ENCODE peak calls at places on chromosomes 6 and 20, in eight cellular contexts. One of them, this sample, is unnamed.

GRCh38 chr20:53087034-53087777 is 115.0 kb downstream of the TSHZ2 start:
- DNase-seq in NT2/D1: no peak
- DNase-seq in GM12864: no peak
- DNase-seq in fibroblast of mammary gland: peak; percentile 83
- DNase-seq in hepatocyte: no peak
- DNase-seq in fibroblast of pulmonary artery: no peak
- DNase-seq in CD4-positive, alpha-beta memory T cell: no peak
- DNase-seq in CD8-positive, alpha-beta memory T cell: no peak
- DNase-seq in this sample: no peak

GRCh38 chr6:170435766-170436165 is 117.3 kb downstream of the PSMB1 start:
- DNase-seq in NT2/D1: no peak
- DNase-seq in GM12864: no peak
- DNase-seq in fibroblast of mammary gland: no peak
- DNase-seq in hepatocyte: no peak
- DNase-seq in fibroblast of pulmonary artery: no peak
- DNase-seq in CD4-positive, alpha-beta memory T cell: no peak
- DNase-seq in CD8-positive, alpha-beta memory T cell: no peak
- DNase-seq in this sample: no peak

GRCh38 chr6:3151705-3152104 is 5.6 kb downstream of the TUBB2A start:
- DNase-seq in NT2/D1: no peak
- DNase-seq in GM12864: no peak
- DNase-seq in fibroblast of mammary gland: no peak
- DNase-seq in hepatocyte: no peak
- DNase-seq in fibroblast of pulmonary artery: no peak
- DNase-seq in CD4-positive, alpha-beta memory T cell: no peak
- DNase-seq in CD8-positive, alpha-beta memory T cell: no peak
- DNase-seq in this sample: no peak

GRCh38 chr6:46642928-46643751 is 9.5 kb downstream of the CYP39A1 start:
- DNase-seq in NT2/D1: no peak
- DNase-seq in GM12864: no peak
- DNase-seq in fibroblast of mammary gland: no peak
- DNase-seq in hepatocyte: no peak
- DNase-seq in fibroblast of pulmonary artery: no peak
- DNase-seq in CD4-positive, alpha-beta memory T cell: no peak
- DNase-seq in CD8-positive, alpha-beta memory T cell: no peak
- DNase-seq in this sample: peak; percentile 90

GRCh38 chr6:48766349-48766748 is 655.4 kb upstream of the PTCHD4 start:
- DNase-seq in NT2/D1: no peak
- DNase-seq in GM12864: no peak
- DNase-seq in fibroblast of mammary gland: peak; percentile 87
- DNase-seq in hepatocyte: peak; percentile 49
- DNase-seq in fibroblast of pulmonary artery: peak; percentile 60
- DNase-seq in CD4-positive, alpha-beta memory T cell: no peak
- DNase-seq in CD8-positive, alpha-beta memory T cell: no peak
- DNase-seq in this sample: peak; percentile 95

GRCh38 chr20:2603816-2604505 is 48.5 kb upstream of the NOP56 start:
- DNase-seq in NT2/D1: peak; percentile 11
- DNase-seq in GM12864: no peak
- DNase-seq in fibroblast of mammary gland: no peak
- DNase-seq in hepatocyte: no peak
- DNase-seq in fibroblast of pulmonary artery: no peak
- DNase-seq in CD4-positive, alpha-beta memory T cell: no peak
- DNase-seq in CD8-positive, alpha-beta memory T cell: no peak
- DNase-seq in this sample: no peak

GRCh38 chr20:5100684-5101347 is 18.9 kb downstream of the PCNA start:
- DNase-seq in NT2/D1: peak; percentile 36
- DNase-seq in GM12864: no peak
- DNase-seq in fibroblast of mammary gland: peak; percentile 69
- DNase-seq in hepatocyte: peak; percentile 78
- DNase-seq in fibroblast of pulmonary artery: peak; percentile 71
- DNase-seq in CD4-positive, alpha-beta memory T cell: peak; percentile 69
- DNase-seq in CD8-positive, alpha-beta memory T cell: peak; percentile 66
- DNase-seq in this sample: peak; percentile 73

GRCh38 chr20:10922521-10922920 is 248.7 kb upstream of the JAG1 start:
- DNase-seq in NT2/D1: no peak
- DNase-seq in GM12864: no peak
- DNase-seq in fibroblast of mammary gland: no peak
- DNase-seq in hepatocyte: no peak
- DNase-seq in fibroblast of pulmonary artery: no peak
- DNase-seq in CD4-positive, alpha-beta memory T cell: no peak
- DNase-seq in CD8-positive, alpha-beta memory T cell: no peak
- DNase-seq in this sample: no peak

GRCh38 chr20:8385247-8385646 is 253.2 kb downstream of the PLCB1 start:
- DNase-seq in NT2/D1: peak; percentile 74
- DNase-seq in GM12864: no peak
- DNase-seq in fibroblast of mammary gland: peak; percentile 48
- DNase-seq in hepatocyte: no peak
- DNase-seq in fibroblast of pulmonary artery: peak; percentile 54
- DNase-seq in CD4-positive, alpha-beta memory T cell: no peak
- DNase-seq in CD8-positive, alpha-beta memory T cell: no peak
- DNase-seq in this sample: no peak

GRCh38 chr6:26071135-26071534 is 16.1 kb upstream of the HFE start:
- DNase-seq in NT2/D1: no peak
- DNase-seq in GM12864: no peak
- DNase-seq in fibroblast of mammary gland: peak; percentile 35
- DNase-seq in hepatocyte: no peak
- DNase-seq in fibroblast of pulmonary artery: peak; percentile 35
- DNase-seq in CD4-positive, alpha-beta memory T cell: no peak
- DNase-seq in CD8-positive, alpha-beta memory T cell: no peak
- DNase-seq in this sample: no peak

GRCh38 chr6:6960571-6961251 is 147.1 kb upstream of the RREB1 start:
- DNase-seq in NT2/D1: no peak
- DNase-seq in GM12864: no peak
- DNase-seq in fibroblast of mammary gland: no peak
- DNase-seq in hepatocyte: no peak
- DNase-seq in fibroblast of pulmonary artery: no peak
- DNase-seq in CD4-positive, alpha-beta memory T cell: no peak
- DNase-seq in CD8-positive, alpha-beta memory T cell: no peak
- DNase-seq in this sample: peak; percentile 32
- H3K4me3 ChIP-seq in NT2/D1: no peak overlapping the region
- H3K4me3 ChIP-seq in GM12864: no peak overlapping the region
- H3K4me3 ChIP-seq in fibroblast of mammary gland: no peak overlapping the region
- H3K4me3 ChIP-seq in hepatocyte: no peak overlapping the region
- H3K4me3 ChIP-seq in fibroblast of pulmonary artery: no peak overlapping the region
- H3K4me3 ChIP-seq in CD4-positive, alpha-beta memory T cell: no peak overlapping the region
- H3K4me3 ChIP-seq in CD8-positive, alpha-beta memory T cell: no peak overlapping the region
- H3K4me3 ChIP-seq in this sample: no peak overlapping the region

GRCh38 chr6:16722616-16723015 is 38.6 kb downstream of the ATXN1 start:
- DNase-seq in NT2/D1: no peak
- DNase-seq in GM12864: no peak
- DNase-seq in fibroblast of mammary gland: no peak
- DNase-seq in hepatocyte: no peak
- DNase-seq in fibroblast of pulmonary artery: no peak
- DNase-seq in CD4-positive, alpha-beta memory T cell: no peak
- DNase-seq in CD8-positive, alpha-beta memory T cell: no peak
- DNase-seq in this sample: peak; percentile 79
- H3K4me3 ChIP-seq in NT2/D1: no peak overlapping the region
- H3K4me3 ChIP-seq in GM12864: no peak overlapping the region
- H3K4me3 ChIP-seq in fibroblast of mammary gland: no peak overlapping the region
- H3K4me3 ChIP-seq in hepatocyte: no peak overlapping the region
- H3K4me3 ChIP-seq in fibroblast of pulmonary artery: no peak overlapping the region
- H3K4me3 ChIP-seq in CD4-positive, alpha-beta memory T cell: no peak overlapping the region
- H3K4me3 ChIP-seq in CD8-positive, alpha-beta memory T cell: no peak overlapping the region
- H3K4me3 ChIP-seq in this sample: no peak overlapping the region

GRCh38 chr6:63599243-63599642 is 27.0 kb downstream of the LOC128125822 start:
- DNase-seq in NT2/D1: no peak
- DNase-seq in GM12864: no peak
- DNase-seq in fibroblast of mammary gland: no peak
- DNase-seq in hepatocyte: no peak
- DNase-seq in fibroblast of pulmonary artery: no peak
- DNase-seq in CD4-positive, alpha-beta memory T cell: no peak
- DNase-seq in CD8-positive, alpha-beta memory T cell: no peak
- DNase-seq in this sample: no peak
- H3K4me3 ChIP-seq in NT2/D1: no peak overlapping the region
- H3K4me3 ChIP-seq in GM12864: no peak overlapping the region
- H3K4me3 ChIP-seq in fibroblast of mammary gland: no peak overlapping the region
- H3K4me3 ChIP-seq in hepatocyte: no peak overlapping the region
- H3K4me3 ChIP-seq in fibroblast of pulmonary artery: no peak overlapping the region
- H3K4me3 ChIP-seq in CD4-positive, alpha-beta memory T cell: no peak overlapping the region
- H3K4me3 ChIP-seq in CD8-positive, alpha-beta memory T cell: no peak overlapping the region
- H3K4me3 ChIP-seq in this sample: no peak overlapping the region

DNA sequence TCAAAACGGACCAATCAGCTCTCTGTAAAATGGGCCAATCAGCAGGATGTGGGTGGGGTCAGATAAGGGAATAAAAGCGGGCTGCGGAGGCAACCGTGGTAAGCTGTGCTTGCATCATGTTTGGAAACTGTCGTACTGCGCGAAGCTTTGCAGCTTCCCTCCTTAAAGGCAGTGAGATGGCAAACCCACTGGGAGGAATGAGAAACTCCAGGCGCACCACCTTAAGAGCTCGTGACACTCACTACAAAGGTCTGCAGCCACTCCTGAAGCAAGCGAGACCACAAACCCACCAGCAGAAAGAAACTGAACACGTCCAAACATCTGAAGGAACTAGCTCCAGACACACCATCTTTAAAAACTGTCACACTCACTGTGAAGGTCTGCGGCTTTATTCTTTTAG is 112.0 kb upstream of the DUSP22 start:
- DNase-seq in NT2/D1: no peak
- DNase-seq in GM12864: no peak
- DNase-seq in fibroblast of mammary gland: no peak
- DNase-seq in hepatocyte: no peak
- DNase-seq in fibroblast of pulmonary artery: no peak
- DNase-seq in CD4-positive, alpha-beta memory T cell: no peak
- DNase-seq in CD8-positive, alpha-beta memory T cell: peak; percentile 40
- DNase-seq in this sample: no peak
- H3K4me3 ChIP-seq in NT2/D1: no peak overlapping the region
- H3K4me3 ChIP-seq in GM12864: peak overlapping the region; percentile 9
- H3K4me3 ChIP-seq in fibroblast of mammary gland: no peak overlapping the region
- H3K4me3 ChIP-seq in hepatocyte: no peak overlapping the region
- H3K4me3 ChIP-seq in fibroblast of pulmonary artery: no peak overlapping the region
- H3K4me3 ChIP-seq in CD4-positive, alpha-beta memory T cell: no peak overlapping the region
- H3K4me3 ChIP-seq in CD8-positive, alpha-beta memory T cell: no peak overlapping the region
- H3K4me3 ChIP-seq in this sample: no peak overlapping the region

GRCh38 chr20:51560550-51561307 is 18.2 kb upstream of the NFATC2 start:
- DNase-seq in NT2/D1: no peak
- DNase-seq in GM12864: no peak
- DNase-seq in fibroblast of mammary gland: no peak
- DNase-seq in hepatocyte: no peak
- DNase-seq in fibroblast of pulmonary artery: no peak
- DNase-seq in CD4-positive, alpha-beta memory T cell: no peak
- DNase-seq in CD8-positive, alpha-beta memory T cell: no peak
- DNase-seq in this sample: no peak
- H3K4me3 ChIP-seq in NT2/D1: no peak overlapping the region
- H3K4me3 ChIP-seq in GM12864: no peak overlapping the region
- H3K4me3 ChIP-seq in fibroblast of mammary gland: no peak overlapping the region
- H3K4me3 ChIP-seq in hepatocyte: no peak overlapping the region
- H3K4me3 ChIP-seq in fibroblast of pulmonary artery: no peak overlapping the region
- H3K4me3 ChIP-seq in CD4-positive, alpha-beta memory T cell: no peak overlapping the region
- H3K4me3 ChIP-seq in CD8-positive, alpha-beta memory T cell: no peak overlapping the region
- H3K4me3 ChIP-seq in this sample: no peak overlapping the region

GRCh38 chr6:16162003-16162402 is 33.1 kb downstream of the MYLIP start:
- DNase-seq in NT2/D1: no peak
- DNase-seq in GM12864: no peak
- DNase-seq in fibroblast of mammary gland: no peak
- DNase-seq in hepatocyte: no peak
- DNase-seq in fibroblast of pulmonary artery: no peak
- DNase-seq in CD4-positive, alpha-beta memory T cell: no peak
- DNase-seq in CD8-positive, alpha-beta memory T cell: no peak
- DNase-seq in this sample: no peak
- H3K4me3 ChIP-seq in NT2/D1: no peak overlapping the region
- H3K4me3 ChIP-seq in GM12864: no peak overlapping the region
- H3K4me3 ChIP-seq in fibroblast of mammary gland: no peak overlapping the region
- H3K4me3 ChIP-seq in hepatocyte: no peak overlapping the region
- H3K4me3 ChIP-seq in fibroblast of pulmonary artery: no peak overlapping the region
- H3K4me3 ChIP-seq in CD4-positive, alpha-beta memory T cell: no peak overlapping the region
- H3K4me3 ChIP-seq in CD8-positive, alpha-beta memory T cell: no peak overlapping the region
- H3K4me3 ChIP-seq in this sample: no peak overlapping the region

DNA sequence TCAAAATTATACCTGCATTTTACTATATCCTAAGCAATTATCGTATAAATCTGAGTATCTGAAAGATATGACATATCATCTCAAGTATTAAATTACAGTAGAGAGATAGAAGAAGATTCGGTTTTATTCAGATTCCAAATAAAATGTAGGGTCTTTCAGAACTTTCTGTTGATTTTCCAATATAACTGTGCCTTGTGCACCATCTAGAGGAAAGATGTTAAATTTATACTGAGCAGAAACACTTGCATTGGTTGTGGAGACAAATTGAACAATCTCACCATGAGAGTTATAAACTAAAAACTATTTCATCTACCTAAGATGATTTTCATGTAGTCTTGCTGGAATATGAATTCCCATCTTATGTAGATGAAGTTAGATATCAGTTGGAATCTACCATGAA is 26.8 kb upstream of the HSF2 start:
- DNase-seq in NT2/D1: no peak
- DNase-seq in GM12864: no peak
- DNase-seq in fibroblast of mammary gland: peak; percentile 16
- DNase-seq in hepatocyte: no peak
- DNase-seq in fibroblast of pulmonary artery: peak; percentile 16
- DNase-seq in CD4-positive, alpha-beta memory T cell: no peak
- DNase-seq in CD8-positive, alpha-beta memory T cell: no peak
- DNase-seq in this sample: no peak
- H3K4me3 ChIP-seq in NT2/D1: no peak overlapping the region
- H3K4me3 ChIP-seq in GM12864: no peak overlapping the region
- H3K4me3 ChIP-seq in fibroblast of mammary gland: no peak overlapping the region
- H3K4me3 ChIP-seq in hepatocyte: no peak overlapping the region
- H3K4me3 ChIP-seq in fibroblast of pulmonary artery: no peak overlapping the region
- H3K4me3 ChIP-seq in CD4-positive, alpha-beta memory T cell: no peak overlapping the region
- H3K4me3 ChIP-seq in CD8-positive, alpha-beta memory T cell: no peak overlapping the region
- H3K4me3 ChIP-seq in this sample: no peak overlapping the region

GRCh38 chr6:27205375-27206278 is 41.9 kb upstream of the PRSS16 start:
- DNase-seq in NT2/D1: no peak
- DNase-seq in GM12864: no peak
- DNase-seq in fibroblast of mammary gland: peak; percentile 20
- DNase-seq in hepatocyte: peak; percentile 43
- DNase-seq in fibroblast of pulmonary artery: peak; percentile 8
- DNase-seq in CD4-positive, alpha-beta memory T cell: no peak
- DNase-seq in CD8-positive, alpha-beta memory T cell: peak; percentile 7
- DNase-seq in this sample: no peak
- H3K4me3 ChIP-seq in NT2/D1: no peak overlapping the region
- H3K4me3 ChIP-seq in GM12864: no peak overlapping the region
- H3K4me3 ChIP-seq in fibroblast of mammary gland: peak overlapping the region; percentile 29
- H3K4me3 ChIP-seq in hepatocyte: peak overlapping the region; percentile 10
- H3K4me3 ChIP-seq in fibroblast of pulmonary artery: peak overlapping the region; percentile 41
- H3K4me3 ChIP-seq in CD4-positive, alpha-beta memory T cell: no peak overlapping the region
- H3K4me3 ChIP-seq in CD8-positive, alpha-beta memory T cell: no peak overlapping the region
- H3K4me3 ChIP-seq in this sample: peak overlapping the region; percentile 42

DNA sequence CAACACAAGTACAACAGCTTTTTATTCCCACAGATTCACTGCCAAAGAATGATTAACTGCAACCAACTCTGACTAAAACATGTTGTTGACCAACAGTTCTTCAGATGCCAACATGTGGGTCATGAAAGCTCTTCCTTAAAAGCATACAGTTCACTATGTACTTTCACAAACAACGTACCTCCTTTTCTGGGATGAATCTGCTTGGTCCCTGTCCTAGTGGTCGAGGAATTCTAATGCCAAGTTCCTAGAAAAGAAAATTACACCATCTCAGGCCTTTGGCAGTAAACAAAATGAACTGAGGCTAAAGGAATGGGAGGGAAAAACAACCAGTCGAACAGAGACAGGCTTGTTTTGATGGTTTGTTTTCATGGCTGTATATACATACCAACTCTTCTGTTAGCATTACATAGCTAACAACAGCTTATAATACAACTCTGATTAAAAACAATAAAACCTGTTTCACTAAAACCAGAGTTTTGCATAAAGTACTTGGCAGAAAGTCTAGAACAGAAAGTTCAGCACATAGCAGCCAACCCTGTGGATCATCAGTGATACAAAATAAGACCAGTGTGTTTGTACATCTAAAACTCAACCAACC is 92.4 kb downstream of the SESN1 start:
- DNase-seq in NT2/D1: no peak
- DNase-seq in GM12864: no peak
- DNase-seq in fibroblast of mammary gland: peak; percentile 97
- DNase-seq in hepatocyte: peak; percentile 40
- DNase-seq in fibroblast of pulmonary artery: peak; percentile 79
- DNase-seq in CD4-positive, alpha-beta memory T cell: no peak
- DNase-seq in CD8-positive, alpha-beta memory T cell: no peak
- DNase-seq in this sample: peak; percentile 84
- H3K4me3 ChIP-seq in NT2/D1: no peak overlapping the region
- H3K4me3 ChIP-seq in GM12864: no peak overlapping the region
- H3K4me3 ChIP-seq in fibroblast of mammary gland: no peak overlapping the region
- H3K4me3 ChIP-seq in hepatocyte: no peak overlapping the region
- H3K4me3 ChIP-seq in fibroblast of pulmonary artery: no peak overlapping the region
- H3K4me3 ChIP-seq in CD4-positive, alpha-beta memory T cell: no peak overlapping the region
- H3K4me3 ChIP-seq in CD8-positive, alpha-beta memory T cell: no peak overlapping the region
- H3K4me3 ChIP-seq in this sample: no peak overlapping the region